ENCODE peak calls at places on chromosomes 11 and 22, in four cellular contexts. D is H4, P is GM20000, N is NB4. B is an unnamed sample.

GRCh38 chr11:102946237-102946636 is 9.3 kb downstream of the MMP13 start:
- DNase-seq in D (no peak), P (no peak), N (no peak), B (no peak)

GRCh38 chr11:46278387-46279173 is 1.1 kb downstream of the CREB3L1 start:
- DNase-seq in D (no peak), P (peak), N (peak), B (peak)

GRCh38 chr11:114076974-114077373 is 17.5 kb downstream of the ZBTB16 start:
- DNase-seq in D (no peak), P (no peak), N (no peak), B (no peak)

GRCh38 chr11:61826930-61827572 is 1.0 kb upstream of the FADS2 start:
- DNase-seq in D (no peak), P (peak), N (peak), B (no peak)

GRCh38 chr11:64459609-64460008 is 100.6 kb downstream of the RPS6KA4 start:
- DNase-seq in D (no peak), P (no peak), N (no peak), B (no peak)

GRCh38 chr11:77019976-77020591 is 14.1 kb upstream of the B3GNT6 start:
- DNase-seq in D (peak), P (no peak), N (no peak), B (no peak)

GRCh38 chr22:46748948-46749681 is 11.1 kb upstream of the CERK start:
- DNase-seq in D (no peak), P (no peak), N (peak), B (no peak)

GRCh38 chr11:92717240-92717639 is 252.2 kb upstream of the MTNR1B start:
- DNase-seq in D (no peak), P (no peak), N (no peak), B (no peak)

GRCh38 chr22:25777870-25778269 is 35.9 kb downstream of the MYO18B start:
- DNase-seq in D (peak), P (no peak), N (peak), B (no peak)

GRCh38 chr11:7612661-7613393 is 60.5 kb downstream of the CYB5R2 start:
- DNase-seq in D (peak), P (no peak), N (no peak), B (no peak)

GRCh38 chr22:43136255-43136654 is 6.9 kb downstream of the MCAT start:
- DNase-seq in D (no peak), P (peak), N (peak), B (peak)

GRCh38 chr11:118980191-118980881 is 8.8 kb downstream of the FOXR1 start:
- DNase-seq in D (no peak), P (peak), N (no peak), B (no peak)

GRCh38 chr22:48807155-48807554 is 1020.5 kb downstream of the BRD1 start:
- DNase-seq in D (no peak), P (no peak), N (no peak), B (peak)

GRCh38 chr22:19150482-19151328 is 613 bp upstream of the GSC2 start:
- DNase-seq in D (no peak), P (no peak), N (no peak), B (no peak)

GRCh38 chr22:41668971-41669911 is 19.4 kb downstream of the SNU13 start:
- DNase-seq in D (peak), P (no peak), N (no peak), B (no peak)

GRCh38 chr11:12478743-12479142 is 101.4 kb downstream of the PARVA start:
- DNase-seq in D (no peak), P (no peak), N (no peak), B (no peak)

GRCh38 chr11:48110509-48110766 is 106.2 kb upstream of the OR4B1 start:
- DNase-seq in D (no peak), P (no peak), N (no peak), B (no peak)

GRCh38 chr22:46737105-46737975 is 712 bp downstream of the CERK start:
- DNase-seq in D (no peak), P (peak), N (peak), B (no peak)

GRCh38 chr11:36048496-36049247 is 104.8 kb downstream of the LDLRAD3 start:
- DNase-seq in D (no peak), P (no peak), N (no peak), B (no peak)

GRCh38 chr22:35132568-35132967 is 66.6 kb downstream of the ISX start:
- DNase-seq in D (no peak), P (no peak), N (no peak), B (no peak)

GRCh38 chr11:41018224-41018623 is 441.2 kb downstream of the LRRC4C start:
- DNase-seq in D (no peak), P (no peak), N (no peak), B (no peak)

GRCh38 chr22:31635638-31636306 is 26.2 kb downstream of the PISD start:
- DNase-seq in D (no peak), P (no peak), N (no peak), B (peak)

GRCh38 chr22:16824718-16825687 is at the start of gene XKR3:
- DNase-seq in D (peak), P (peak), N (peak), B (no peak)

GRCh38 chr11:123302751-123303195 is 107.7 kb upstream of the CLMP start:
- DNase-seq in D (no peak), P (peak), N (peak), B (no peak)

GRCh38 chr11:3840289-3840869 is 380 bp downstream of the RHOG start:
- DNase-seq in D (no peak), P (no peak), N (peak), B (peak)

GRCh38 chr11:125873881-125874555 is 13.4 kb upstream of the HYLS1 start:
- DNase-seq in D (no peak), P (no peak), N (no peak), B (no peak)

GRCh38 chr11:62430350-62430749 is 11.5 kb downstream of the SCGB1A1 start:
- DNase-seq in D (no peak), P (no peak), N (no peak), B (no peak)

GRCh38 chr11:6557761-6558674 is 45.4 kb downstream of the RRP8 start:
- DNase-seq in D (no peak), P (no peak), N (no peak), B (no peak)

GRCh38 chr11:59206635-59207034 is 6.1 kb downstream of the MPEG1 start:
- DNase-seq in D (peak), P (no peak), N (peak), B (no peak)

GRCh38 chr22:26851125-26851524 is 193.7 kb downstream of the MIAT start:
- DNase-seq in D (no peak), P (no peak), N (no peak), B (no peak)

GRCh38 chr22:19970479-19971275 is 29.1 kb upstream of the TXNRD2 start:
- DNase-seq in D (peak), P (peak), N (peak), B (peak)

GRCh38 chr22:20268350-20269012 is 363 bp upstream of the RTN4R start:
- DNase-seq in D (peak), P (peak), N (peak), B (no peak)

GRCh38 chr11:131888230-131888826 is 517.9 kb downstream of the NTM start:
- DNase-seq in D (peak), P (no peak), N (no peak), B (no peak)

GRCh38 chr11:113167599-113167998 is 146.8 kb upstream of the TTC12 start:
- DNase-seq in D (no peak), P (no peak), N (no peak), B (no peak)

GRCh38 chr11:70783356-70783755 is 385.0 kb downstream of the CTTN start:
- DNase-seq in D (no peak), P (no peak), N (no peak), B (no peak)

GRCh38 chr11:66489636-66490035 is 9.4 kb downstream of the DPP3 start:
- DNase-seq in D (no peak), P (no peak), N (no peak), B (no peak)

B was measured in left lung.